ENCODE peak calls at places on chromosomes 3 and 15, in eight cellular contexts. Z is A549, L is DMS53, A is T-helper 1 cell, M is ELR, P is HT-29, E is psoas muscle, Y is left ventricle myocardium superior. B is an unnamed sample.

GRCh38 chr3:112394008-112394616 is 61.2 kb downstream of the CD200 start:
- DNase-seq in Z (no peak), L (no peak), A (no peak), M (no peak), P (no peak), E (no peak), Y (no peak), B (no peak)

GRCh38 chr3:36172699-36173098 is 207.6 kb upstream of the STAC start:
- DNase-seq in Z (no peak), L (no peak), A (no peak), M (no peak), P (no peak), E (no peak), Y (no peak), B (no peak)

GRCh38 chr3:73018298-73018697 is 21.7 kb downstream of the PPP4R2 start:
- DNase-seq in Z (no peak), L (no peak), A (no peak), M (no peak), P (no peak), E (no peak), Y (no peak), B (no peak)

GRCh38 chr15:39363761-39364586 is 216.9 kb upstream of the THBS1 start:
- DNase-seq in Z (no peak), L (peak), A (no peak), M (peak), P (no peak), E (no peak), Y (no peak), B (no peak)

GRCh38 chr15:67120839-67121540 is 55.6 kb downstream of the SMAD3 start:
- DNase-seq in Z (peak), L (peak), A (peak), M (peak), P (peak), E (peak), Y (peak), B (peak)

GRCh38 chr3:188670446-188670845 is 501.3 kb upstream of the TPRG1 start:
- DNase-seq in Z (no peak), L (no peak), A (no peak), M (no peak), P (no peak), E (no peak), Y (no peak), B (no peak)

GRCh38 chr15:90837052-90837621 is 31.3 kb upstream of the FURIN start:
- DNase-seq in Z (no peak), L (no peak), A (no peak), M (no peak), P (no peak), E (no peak), Y (no peak), B (no peak)

GRCh38 chr3:30493912-30494311 is 112.5 kb upstream of the TGFBR2 start:
- DNase-seq in Z (no peak), L (no peak), A (no peak), M (peak), P (no peak), E (no peak), Y (no peak), B (no peak)

GRCh38 chr3:186108106-186108940 is 566 bp downstream of the ETV5 start:
- DNase-seq in Z (peak), L (peak), A (no peak), M (peak), P (peak), E (peak), Y (peak), B (peak)

GRCh38 chr3:192091831-192092230 is 630.9 kb downstream of the PYDC2 start:
- DNase-seq in Z (no peak), L (no peak), A (no peak), M (peak), P (no peak), E (no peak), Y (no peak), B (no peak)

GRCh38 chr15:100759698-100760356 is 119.8 kb upstream of the ALDH1A3 start:
- DNase-seq in Z (peak), L (peak), A (no peak), M (peak), P (peak), E (peak), Y (no peak), B (no peak)

GRCh38 chr3:49255686-49256085 is 21.3 kb downstream of the C3orf62 start:
- DNase-seq in Z (no peak), L (no peak), A (no peak), M (no peak), P (no peak), E (no peak), Y (no peak), B (no peak)

GRCh38 chr3:143668924-143669790 is 179.1 kb downstream of the SLC9A9 start:
- DNase-seq in Z (no peak), L (no peak), A (no peak), M (no peak), P (no peak), E (no peak), Y (no peak), B (no peak)

GRCh38 chr15:67825880-67826716 is 789 bp downstream of the SKOR1 start:
- DNase-seq in Z (peak), L (peak), A (no peak), M (no peak), P (no peak), E (peak), Y (no peak), B (no peak)

GRCh38 chr3:13703071-13703470 is 154.1 kb downstream of the FBLN2 start:
- DNase-seq in Z (no peak), L (no peak), A (no peak), M (no peak), P (no peak), E (no peak), Y (no peak), B (no peak)

GRCh38 chr3:69329897-69330296 is 56.0 kb downstream of the FRMD4B start:
- DNase-seq in Z (no peak), L (no peak), A (no peak), M (peak), P (no peak), E (no peak), Y (no peak), B (no peak)

GRCh38 chr15:96339662-96340347 is 9.3 kb downstream of the NR2F2 start:
- DNase-seq in Z (no peak), L (no peak), A (no peak), M (no peak), P (peak), E (no peak), Y (no peak), B (no peak)

GRCh38 chr3:170007031-170007663 is 30.6 kb upstream of the GPR160 start:
- DNase-seq in Z (no peak), L (no peak), A (no peak), M (peak), P (no peak), E (no peak), Y (no peak), B (no peak)

GRCh38 chr3:60708191-60708975 is 542.9 kb downstream of the FHIT start:
- DNase-seq in Z (no peak), L (peak), A (no peak), M (no peak), P (no peak), E (no peak), Y (no peak), B (no peak)

GRCh38 chr3:55884491-55885285 is 397.6 kb upstream of the WNT5A start:
- DNase-seq in Z (no peak), L (no peak), A (no peak), M (peak), P (no peak), E (no peak), Y (no peak), B (no peak)

GRCh38 chr15:39110746-39111145 is 470.1 kb upstream of the THBS1 start:
- DNase-seq in Z (no peak), L (no peak), A (no peak), M (no peak), P (no peak), E (no peak), Y (no peak), B (no peak)

GRCh38 chr3:120470870-120471269 is 20.1 kb upstream of the FSTL1 start:
- DNase-seq in Z (no peak), L (no peak), A (no peak), M (peak), P (no peak), E (no peak), Y (no peak), B (no peak)

GRCh38 chr15:70566989-70567388 is 196.4 kb downstream of the UACA start:
- DNase-seq in Z (no peak), L (no peak), A (no peak), M (no peak), P (no peak), E (no peak), Y (no peak), B (no peak)

GRCh38 chr15:73341886-73342600 is 26.7 kb downstream of the HCN4 start:
- DNase-seq in Z (no peak), L (no peak), A (no peak), M (no peak), P (no peak), E (no peak), Y (peak), B (no peak)

GRCh38 chr15:29348308-29348914 is 78.8 kb upstream of the NSMCE3 start:
- DNase-seq in Z (no peak), L (no peak), A (no peak), M (no peak), P (no peak), E (no peak), Y (no peak), B (no peak)

GRCh38 chr15:33068531-33068990 is 126.0 kb downstream of the FMN1 start:
- DNase-seq in Z (peak), L (peak), A (no peak), M (peak), P (peak), E (peak), Y (peak), B (no peak)

GRCh38 chr15:98547741-98548166 is 100.6 kb upstream of the IGF1R start:
- DNase-seq in Z (no peak), L (peak), A (no peak), M (no peak), P (no peak), E (peak), Y (peak), B (no peak)

GRCh38 chr15:33656090-33656670 is 312.1 kb upstream of the CHRM5 start:
- DNase-seq in Z (no peak), L (no peak), A (no peak), M (no peak), P (no peak), E (no peak), Y (no peak), B (no peak)

GRCh38 chr15:43133429-43134156 is at the start of gene TMEM62:
- DNase-seq in Z (peak), L (peak), A (peak), M (peak), P (peak), E (peak), Y (peak), B (peak)

GRCh38 chr3:148955544-148956346 is 35.6 kb upstream of the GYG1 start:
- DNase-seq in Z (peak), L (peak), A (no peak), M (peak), P (peak), E (peak), Y (no peak), B (no peak)

GRCh38 chr3:150599611-150600297 is 3.4 kb upstream of the SELENOT start:
- DNase-seq in Z (no peak), L (no peak), A (no peak), M (peak), P (peak), E (no peak), Y (no peak), B (no peak)

GRCh38 chr3:143901105-143901504 is 52.8 kb upstream of the SLC9A9 start:
- DNase-seq in Z (no peak), L (no peak), A (no peak), M (peak), P (no peak), E (no peak), Y (no peak), B (no peak)

GRCh38 chr3:27507515-27508266 is 23.5 kb upstream of the SLC4A7 start:
- DNase-seq in Z (no peak), L (peak), A (no peak), M (peak), P (peak), E (no peak), Y (no peak), B (no peak)

B was measured in central memory CD8-positive, alpha-beta T cell.